ENCODE peak calls at places on chromosomes 7 and 10, in six cellular contexts. J is PC-3; X is NCI-H2171; K is activated naive CD4-positive, alpha-beta T cell; D is substantia nigra; Y is SHP77. S is an unnamed sample.
A peak's percentile ranks its signal among the peaks of the same experiment; 100 is the strongest.

GRCh38 chr7:108156897-108157605 is 26.9 kb upstream of the LAMB4 start:
- DNase-seq in K (no peak), X (no peak), Y (no peak), D (no peak), J (no peak), S (no peak)

GRCh38 chr7:30764030-30764991 is 6.9 kb upstream of the MINDY4 start:
- DNase-seq in J (no peak), K (no peak), D (no peak), Y (no peak), X (no peak), S (no peak)

GRCh38 chr10:10869592-10869991 is 148.1 kb upstream of the CELF2 start:
- DNase-seq in D (no peak), J (no peak), K (no peak), Y (no peak), X (no peak), S (no peak)

GRCh38 chr7:55554055-55554454 is 18.2 kb downstream of the VOPP1 start:
- DNase-seq in Y (no peak), D (no peak), J (no peak), X (no peak), K (no peak), S (no peak)

GRCh38 chr10:110137142-110137545 is 70.3 kb upstream of the MXI1 start:
- DNase-seq in Y (peak; percentile 40), K (no peak), J (peak; percentile 72), D (no peak), X (peak; percentile 26), S (peak; percentile 77)

GRCh38 chr7:18499407-18500197 is 4.1 kb downstream of the HDAC9 start:
- DNase-seq in K (no peak), D (no peak), J (peak; percentile 62), Y (peak; percentile 51), X (no peak), S (no peak)

GRCh38 chr7:124779194-124779593 is 13.6 kb upstream of the GPR37 start:
- DNase-seq in K (no peak), X (peak; percentile 70), D (no peak), J (no peak), Y (peak; percentile 61), S (no peak)

GRCh38 chr10:64036306-64036930 is 515.2 kb downstream of the REEP3 start:
- DNase-seq in Y (no peak), J (no peak), D (peak; percentile 54), K (no peak), X (no peak), S (no peak)

GRCh38 chr7:111560773-111561658 is 1.3 kb downstream of the IMMP2L start:
- DNase-seq in K (no peak), D (no peak), J (peak; percentile 74), Y (no peak), X (no peak), S (no peak)

GRCh38 chr10:50477287-50477686 is 146.5 kb downstream of the SGMS1 start:
- DNase-seq in D (no peak), K (no peak), X (no peak), Y (no peak), J (no peak), S (no peak)

GRCh38 chr10:71220689-71221540 is 8.5 kb downstream of the UNC5B start:
- DNase-seq in J (no peak), K (no peak), Y (no peak), D (no peak), X (no peak), S (no peak)

GRCh38 chr10:124481717-124482116 is 20.1 kb downstream of the LHPP start:
- DNase-seq in X (no peak), J (no peak), Y (no peak), D (no peak), K (no peak), S (no peak)

GRCh38 chr7:101921061-101921460 is 103.6 kb downstream of the CUX1 start:
- DNase-seq in J (no peak), K (no peak), D (no peak), X (no peak), Y (no peak), S (no peak)

GRCh38 chr7:101450064-101450463 is 87.4 kb downstream of the COL26A1 start:
- DNase-seq in X (no peak), J (no peak), K (no peak), D (no peak), Y (no peak), S (no peak)

GRCh38 chr10:49616421-49617230 is 2.8 kb downstream of the CHAT start:
- DNase-seq in K (no peak), J (no peak), X (no peak), Y (no peak), D (no peak), S (no peak)

S was measured in putamen.